ENCODE peak calls at places on chromosomes 5 and 9, in ten cellular contexts. S is WERI-Rb-1; E is keratinocyte; U is IMR-90; L is upper lobe of right lung; V is CD8-positive, alpha-beta T cell; N is right atrium auricular region; B is AG04450; H is A549; O is cardiac muscle cell. T is an unnamed sample.

GRCh38 chr5:14440598-14441401 is 140.8 kb upstream of the OTULINL start:
- DNase-seq in L (no peak), H (no peak), S (peak), N (peak), E (no peak), U (peak), V (no peak), O (no peak), B (peak), T (peak)

GRCh38 chr5:139473565-139473964 is 2.8 kb downstream of the SMIM33 start:
- DNase-seq in N (no peak), L (no peak), H (no peak), B (no peak), E (peak), U (no peak), V (no peak), O (no peak), S (no peak), T (no peak)

GRCh38 chr9:18002718-18003438 is 424.0 kb downstream of the SH3GL2 start:
- DNase-seq in L (no peak), O (no peak), N (no peak), B (no peak), E (no peak), H (no peak), S (no peak), U (no peak), V (no peak), T (no peak)

GRCh38 chr9:10255758-10256157 is 357.0 kb downstream of the PTPRD start:
- DNase-seq in O (no peak), S (no peak), E (no peak), V (no peak), B (no peak), N (no peak), H (no peak), L (no peak), U (no peak), T (no peak)

GRCh38 chr9:109599131-109599530 is 101.0 kb upstream of the PTPN3 start:
- DNase-seq in O (no peak), V (no peak), U (no peak), B (no peak), E (no peak), N (no peak), H (no peak), S (no peak), L (no peak), T (no peak)

GRCh38 chr5:5979761-5980570 is 398.4 kb downstream of the MED10 start:
- DNase-seq in L (no peak), O (no peak), S (no peak), H (no peak), V (no peak), B (no peak), N (no peak), E (no peak), U (no peak), T (no peak)

GRCh38 chr5:164578911-164579310 is 1073.5 kb downstream of the MAT2B start:
- DNase-seq in N (no peak), L (no peak), U (no peak), E (no peak), O (no peak), B (no peak), H (no peak), V (no peak), S (no peak), T (no peak)

GRCh38 chr9:95268681-95269080 is 48.8 kb downstream of the FANCC start:
- DNase-seq in E (no peak), V (no peak), O (peak), S (peak), H (peak), U (peak), N (no peak), L (no peak), B (no peak), T (no peak)

GRCh38 chr5:135107101-135107500 is 73.1 kb upstream of the PITX1 start:
- DNase-seq in L (peak), N (no peak), O (no peak), S (no peak), E (no peak), B (no peak), U (no peak), V (no peak), H (no peak), T (no peak)

GRCh38 chr5:168327019-168327421 is 35.6 kb downstream of the WWC1 start:
- DNase-seq in S (no peak), U (peak), E (no peak), V (no peak), B (no peak), L (no peak), H (no peak), N (no peak), O (no peak), T (no peak)
- H3K27ac ChIP-seq in S (no peak), U (no peak), E (peak), V (no peak), B (peak), L (no peak), H (peak), N (no peak), O (no peak), T (no peak)

DNA sequence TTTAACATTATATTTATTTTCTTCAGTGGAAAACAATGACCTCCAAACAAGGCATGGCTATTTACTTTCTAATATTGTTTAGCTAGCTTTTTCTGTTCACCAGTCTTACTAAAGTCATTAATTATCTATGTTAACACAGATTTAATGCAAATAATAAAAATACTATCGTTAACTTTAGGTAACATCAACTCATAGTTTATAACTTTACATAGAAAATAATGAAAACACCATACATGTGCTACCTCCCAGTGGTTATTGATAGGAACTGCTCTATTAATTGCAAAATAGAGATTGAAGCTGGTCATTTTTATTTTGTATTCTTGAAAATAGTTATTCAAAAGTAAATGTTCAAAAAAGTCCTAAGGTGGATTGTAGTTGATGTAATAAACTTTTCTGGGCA is 78.3 kb upstream of the HCN1 start:
- DNase-seq in H (peak), B (no peak), O (peak), V (no peak), S (no peak), U (no peak), L (no peak), E (no peak), N (no peak), T (no peak)
- TF ChIP-seq CTCF in H (no peak), B (no peak), O (no peak), V (no peak), S (peak), U (no peak), L (peak), E (no peak), N (peak), T (no peak)

GRCh38 chr5:151026088-151026487 is 5.7 kb downstream of the GPX3 start:
- DNase-seq in S (no peak), N (no peak), E (no peak), O (no peak), L (no peak), U (no peak), B (no peak), V (no peak), H (no peak), T (no peak)
- H3K27ac ChIP-seq in S (no peak), N (peak), E (no peak), O (no peak), L (peak), U (no peak), B (no peak), V (no peak), H (no peak), T (peak)

GRCh38 chr9:21251162-21251561 is 11.4 kb upstream of the IFNA14 start:
- DNase-seq in L (no peak), E (no peak), O (no peak), B (no peak), U (no peak), S (no peak), V (no peak), H (no peak), N (no peak), T (no peak)
- TF ChIP-seq CTCF in L (no peak), E (no peak), O (no peak), B (no peak), U (no peak), S (peak), V (no peak), H (no peak), N (no peak), T (no peak)

DNA sequence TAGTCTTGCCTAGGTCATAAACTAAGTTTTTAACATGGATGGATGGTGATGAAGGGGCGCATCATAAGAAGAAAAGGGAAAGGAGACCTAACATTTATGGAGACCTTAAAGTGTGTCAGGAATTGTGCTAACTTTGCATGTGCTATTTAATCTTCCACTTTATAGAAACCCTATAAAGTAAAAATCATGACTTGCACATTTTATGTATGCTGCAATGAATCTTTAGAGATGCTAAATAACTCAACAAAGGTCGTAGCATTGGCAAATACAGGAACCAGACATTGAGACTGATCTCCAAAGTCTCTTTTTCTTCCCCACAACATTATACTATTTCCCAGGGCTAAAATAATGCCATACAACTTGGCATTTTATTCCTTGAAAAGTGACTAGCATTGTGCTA is 214.6 kb downstream of the SGCD start:
- DNase-seq in N (no peak), B (no peak), O (no peak), L (no peak), S (no peak), V (no peak), E (no peak), U (no peak), H (no peak), T (no peak)
- H3K27ac ChIP-seq in N (no peak), B (no peak), O (no peak), L (no peak), S (no peak), V (no peak), E (no peak), U (no peak), H (no peak), T (no peak)

GRCh38 chr5:149962040-149962439 is 1.5 kb downstream of the SLC26A2 start:
- DNase-seq in L (no peak), V (no peak), N (no peak), S (no peak), H (peak), B (no peak), U (peak), O (peak), E (no peak), T (no peak)
- TF ChIP-seq CTCF in L (peak), V (peak), N (peak), S (peak), H (peak), B (peak), U (peak), O (peak), E (peak), T (peak)

T was measured in coronary artery.